ENCODE peak calls at places on chromosomes 4 and X, in six cellular contexts. One of them, this sample, is unnamed.

GRCh38 chr4:185424905-185425599 is 712 bp downstream of the UFSP2 start:
- DNase-seq in Panc1: no peak
- DNase-seq in aorta: no peak
- DNase-seq in left lung: no peak
- DNase-seq in right cardiac atrium: no peak
- DNase-seq in stomach: no peak
- DNase-seq in this sample: no peak

GRCh38 chrX:140767646-140768045 is 58.1 kb downstream of the LINC00632 start:
- DNase-seq in stomach: no peak
- DNase-seq in right cardiac atrium: no peak
- DNase-seq in Panc1: no peak
- DNase-seq in left lung: no peak
- DNase-seq in aorta: no peak
- DNase-seq in this sample: no peak

GRCh38 chr4:85084371-85085170 is 118.1 kb upstream of the WDFY3 start:
- DNase-seq in left lung: no peak
- DNase-seq in aorta: no peak
- DNase-seq in Panc1: peak; percentile 38
- DNase-seq in right cardiac atrium: no peak
- DNase-seq in stomach: no peak
- DNase-seq in this sample: peak; percentile 11

GRCh38 chr4:150501019-150501727 is 80.8 kb upstream of the MAB21L2 start:
- DNase-seq in stomach: no peak
- DNase-seq in right cardiac atrium: peak; percentile 12
- DNase-seq in aorta: no peak
- DNase-seq in Panc1: no peak
- DNase-seq in left lung: no peak
- DNase-seq in this sample: peak; percentile 41

GRCh38 chr4:85005865-85006377 is 39.4 kb upstream of the WDFY3 start:
- DNase-seq in aorta: no peak
- DNase-seq in left lung: no peak
- DNase-seq in Panc1: no peak
- DNase-seq in right cardiac atrium: no peak
- DNase-seq in stomach: no peak
- DNase-seq in this sample: peak; percentile 4

GRCh38 chr4:7364979-7365378 is 69.8 kb downstream of the PSAPL1 start:
- DNase-seq in Panc1: no peak
- DNase-seq in stomach: no peak
- DNase-seq in left lung: peak; percentile 60
- DNase-seq in aorta: peak; percentile 62
- DNase-seq in right cardiac atrium: peak; percentile 77
- DNase-seq in this sample: no peak

GRCh38 chr4:99679204-99679603 is 21.6 kb upstream of the C4orf54 start:
- DNase-seq in Panc1: no peak
- DNase-seq in left lung: no peak
- DNase-seq in aorta: no peak
- DNase-seq in stomach: no peak
- DNase-seq in right cardiac atrium: peak; percentile 80
- DNase-seq in this sample: no peak

GRCh38 chr4:125787707-125788106 is 473.0 kb downstream of the FAT4 start:
- DNase-seq in stomach: no peak
- DNase-seq in Panc1: no peak
- DNase-seq in aorta: no peak
- DNase-seq in right cardiac atrium: no peak
- DNase-seq in left lung: no peak
- DNase-seq in this sample: no peak

GRCh38 chrX:138930546-138930945 is 219.0 kb upstream of the FGF13 start:
- DNase-seq in aorta: no peak
- DNase-seq in right cardiac atrium: no peak
- DNase-seq in stomach: no peak
- DNase-seq in Panc1: no peak
- DNase-seq in left lung: no peak
- DNase-seq in this sample: no peak

DNA sequence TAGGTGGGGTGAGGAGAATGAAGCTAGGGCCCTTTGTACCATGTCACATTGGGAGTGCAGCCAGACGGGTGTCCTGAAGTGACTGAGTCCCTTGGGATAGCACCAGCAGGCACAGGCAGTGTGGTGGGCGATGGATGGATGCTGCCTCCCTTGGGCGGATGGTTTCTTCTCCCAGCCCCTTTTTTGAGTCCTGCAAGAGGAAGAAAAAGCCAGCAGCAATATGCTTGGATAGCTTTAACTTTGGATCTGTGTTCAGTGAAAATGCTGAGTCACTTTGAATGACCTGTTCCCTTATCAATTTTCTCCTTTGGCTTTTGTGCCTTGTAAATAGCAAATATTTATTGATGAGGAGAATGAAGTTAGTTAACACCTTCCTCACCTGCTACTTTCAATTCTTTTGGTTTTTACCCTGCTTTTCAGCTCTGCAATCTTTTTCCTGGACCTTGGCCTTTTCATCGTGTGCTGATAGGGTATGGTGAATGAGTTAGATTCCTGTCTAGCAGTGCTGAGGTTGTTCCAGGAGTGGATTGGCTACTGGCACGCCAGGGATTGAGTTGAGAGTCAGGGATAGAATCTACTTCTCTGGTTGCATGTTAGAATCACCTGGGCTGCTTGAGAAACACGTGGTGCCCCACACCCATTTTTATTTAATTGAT is 10.2 kb downstream of the DCUN1D4 start:
- DNase-seq in right cardiac atrium: peak; percentile 43
- DNase-seq in Panc1: no peak
- DNase-seq in aorta: no peak
- DNase-seq in left lung: no peak
- DNase-seq in stomach: peak; percentile 36
- DNase-seq in this sample: no peak
- H3K27ac ChIP-seq in right cardiac atrium: no peak overlapping the region
- H3K27ac ChIP-seq in Panc1: peak overlapping the region; percentile 44
- H3K27ac ChIP-seq in aorta: no peak overlapping the region
- H3K27ac ChIP-seq in left lung: no peak overlapping the region
- H3K27ac ChIP-seq in stomach: peak overlapping the region; percentile 66
- H3K27ac ChIP-seq in this sample: no peak overlapping the region

DNA sequence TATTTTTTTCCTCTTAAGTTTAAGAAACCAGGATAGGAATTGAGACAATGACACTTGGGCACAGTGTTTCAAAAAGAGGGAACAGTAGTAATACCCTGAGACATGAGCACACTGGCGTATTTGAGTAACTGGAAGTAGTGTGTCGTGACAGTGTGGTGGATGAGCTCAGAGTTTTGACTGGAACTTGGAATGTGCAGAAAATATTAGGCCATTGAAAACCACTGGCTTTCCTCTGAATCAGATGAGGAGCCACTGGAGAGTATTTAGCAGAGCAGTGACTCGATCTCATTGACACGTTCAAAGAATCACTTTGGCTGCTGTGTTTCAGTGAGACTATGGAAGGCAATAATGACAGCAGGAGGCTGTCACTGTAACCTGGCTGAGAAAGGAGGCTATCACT is 1531.2 kb downstream of the STIM2 start:
- DNase-seq in Panc1: no peak
- DNase-seq in stomach: no peak
- DNase-seq in aorta: no peak
- DNase-seq in left lung: no peak
- DNase-seq in right cardiac atrium: no peak
- DNase-seq in this sample: no peak
- H3K9me3 ChIP-seq in Panc1: no peaks in the 10 kb centered on the region
- H3K9me3 ChIP-seq in stomach: no peaks in the 10 kb centered on the region
- H3K9me3 ChIP-seq in aorta: no peaks in the 10 kb centered on the region
- H3K9me3 ChIP-seq in left lung: no peaks in the 10 kb centered on the region
- H3K9me3 ChIP-seq in right cardiac atrium: no peaks in the 10 kb centered on the region
- H3K9me3 ChIP-seq in this sample: no peaks in the 10 kb centered on the region

GRCh38 chrX:110081740-110082139 is 78.8 kb downstream of the TMEM164 start:
- DNase-seq in left lung: no peak
- DNase-seq in Panc1: no peak
- DNase-seq in right cardiac atrium: peak; percentile 68
- DNase-seq in aorta: no peak
- DNase-seq in stomach: peak; percentile 39
- DNase-seq in this sample: no peak

GRCh38 chrX:110086916-110087484 is 84.1 kb downstream of the TMEM164 start:
- DNase-seq in right cardiac atrium: no peak
- DNase-seq in aorta: no peak
- DNase-seq in Panc1: peak; percentile 70
- DNase-seq in left lung: no peak
- DNase-seq in stomach: no peak
- DNase-seq in this sample: peak; percentile 56

GRCh38 chrX:110086162-110086915 is 83.4 kb downstream of the TMEM164 start:
- DNase-seq in right cardiac atrium: no peak
- DNase-seq in left lung: no peak
- DNase-seq in Panc1: no peak
- DNase-seq in stomach: no peak
- DNase-seq in aorta: no peak
- DNase-seq in this sample: no peak

GRCh38 chrX:110081320-110081719 is 78.4 kb downstream of the TMEM164 start:
- DNase-seq in left lung: no peak
- DNase-seq in stomach: no peak
- DNase-seq in right cardiac atrium: no peak
- DNase-seq in aorta: no peak
- DNase-seq in Panc1: no peak
- DNase-seq in this sample: no peak

DNA sequence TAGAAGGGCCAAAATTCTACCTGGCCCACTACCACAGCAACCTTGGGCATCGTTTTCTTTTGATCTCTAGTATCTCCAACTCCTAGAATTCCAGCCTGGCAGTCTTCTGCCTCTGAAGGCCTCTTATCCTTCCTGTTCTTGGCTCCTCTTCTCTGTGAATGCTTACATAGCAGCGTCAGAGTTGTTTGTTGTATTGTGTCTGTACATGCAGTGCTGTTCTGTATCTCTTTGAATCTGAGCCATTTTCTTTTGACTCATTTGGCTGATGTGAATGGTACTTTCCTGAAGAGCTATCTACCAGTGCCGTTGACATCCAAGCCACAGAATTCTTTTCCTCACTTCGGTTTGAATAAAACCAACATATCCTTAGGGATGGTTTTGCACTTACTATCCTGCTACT is 79.2 kb downstream of the TMEM164 start:
- DNase-seq in aorta: no peak
- DNase-seq in right cardiac atrium: peak; percentile 34
- DNase-seq in stomach: no peak
- DNase-seq in left lung: no peak
- DNase-seq in Panc1: no peak
- DNase-seq in this sample: no peak
- H3K27ac ChIP-seq in aorta: no peak overlapping the region
- H3K27ac ChIP-seq in right cardiac atrium: peak overlapping the region; percentile 16
- H3K27ac ChIP-seq in stomach: peak overlapping the region; percentile 15
- H3K27ac ChIP-seq in left lung: peak overlapping the region; percentile 37
- H3K27ac ChIP-seq in Panc1: no peak overlapping the region
- H3K27ac ChIP-seq in this sample: peak overlapping the region; percentile 87

GRCh38 chr4:151887151-151887815 is 126.5 kb upstream of the GATB start:
- DNase-seq in left lung: no peak
- DNase-seq in aorta: no peak
- DNase-seq in right cardiac atrium: no peak
- DNase-seq in Panc1: no peak
- DNase-seq in stomach: no peak
- DNase-seq in this sample: no peak
- H3K9me3 ChIP-seq in left lung: no peaks in the 10 kb centered on the region
- H3K9me3 ChIP-seq in aorta: no peaks in the 10 kb centered on the region
- H3K9me3 ChIP-seq in right cardiac atrium: no peaks in the 10 kb centered on the region
- H3K9me3 ChIP-seq in Panc1: no peaks in the 10 kb centered on the region
- H3K9me3 ChIP-seq in stomach: no peaks in the 10 kb centered on the region
- H3K9me3 ChIP-seq in this sample: no peaks in the 10 kb centered on the region